ENCODE peak calls at places on chromosome 6, in five cellular contexts. F is stimulated activated CD4-positive, alpha-beta T cell treated with anti-CD3 and anti-CD28 coated beads, Interleukin-2, amount 100 ng/mL, for 48 hours; C is HS-5; E is tibial nerve; Y is Caki2. K is an unnamed sample.
A peak's percentile ranks its signal among the peaks of the same experiment; 100 is the strongest.

GRCh38 chr6:56954389-56955170 is at the start of gene BEND6:
- DNase-seq in E (no peak), Y (peak; percentile 77), F (peak; percentile 20), C (no peak), K (no peak)

GRCh38 chr6:159017757-159018559 is 18.0 kb upstream of the RSPH3 start:
- DNase-seq in F (no peak), C (no peak), Y (no peak), E (no peak), K (no peak)

GRCh38 chr6:15132854-15133670 is 112.8 kb upstream of the JARID2 start:
- DNase-seq in Y (peak; percentile 78), E (no peak), C (peak; percentile 87), F (no peak), K (no peak)

GRCh38 chr6:25916789-25917490 is 13.6 kb downstream of the SLC17A2 start:
- DNase-seq in C (no peak), F (no peak), Y (no peak), E (no peak), K (no peak)

GRCh38 chr6:33116881-33117711 is 41.3 kb downstream of the HLA-DPB1 start:
- DNase-seq in Y (no peak), E (no peak), C (no peak), F (no peak), K (no peak)

GRCh38 chr6:149843051-149843633 is 21.0 kb downstream of the LRP11 start:
- DNase-seq in E (no peak), Y (no peak), C (no peak), F (no peak), K (no peak)

GRCh38 chr6:63272397-63272796 is 47.4 kb downstream of the LGSN start:
- DNase-seq in Y (no peak), C (peak; percentile 19), F (no peak), E (no peak), K (no peak)

GRCh38 chr6:166300357-166300987 is 7.7 kb downstream of the PRR18 start:
- DNase-seq in C (no peak), E (no peak), F (no peak), Y (no peak), K (no peak)

GRCh38 chr6:38503032-38503784 is 136.5 kb downstream of the BTBD9 start:
- DNase-seq in E (no peak), F (no peak), C (no peak), Y (no peak), K (no peak)